ENCODE peak calls at places on chromosome 12, in eight cellular contexts. W is cardiac muscle cell, L is dorsolateral prefrontal cortex, U is fibroblast of the aortic adventitia, F is coronary artery, I is astrocyte of the spinal cord, X is choroid plexus epithelial cell, Z is heart left ventricle. V is an unnamed sample.
A peak's percentile ranks its signal among the peaks of the same experiment; 100 is the strongest.

GRCh38 chr12:3964404-3964803 is 91.2 kb upstream of the PARP11 start:
- DNase-seq in W (peak; percentile 5), L (no peak), U (no peak), F (no peak), I (no peak), X (no peak), Z (no peak), V (no peak)

GRCh38 chr12:110698171-110698902 is 9.4 kb upstream of the HVCN1 start:
- DNase-seq in W (peak; percentile 91), L (peak; percentile 48), U (peak; percentile 84), F (peak; percentile 85), I (peak; percentile 80), X (peak; percentile 95), Z (peak; percentile 80), V (peak; percentile 72)

GRCh38 chr12:106247731-106248176 is at the start of gene CKAP4:
- DNase-seq in W (peak; percentile 93), L (peak; percentile 78), U (peak; percentile 71), F (peak; percentile 90), I (peak; percentile 85), X (peak; percentile 85), Z (peak; percentile 87), V (no peak)

GRCh38 chr12:54300732-54301427 is at the start of gene NFE2:
- DNase-seq in W (peak; percentile 83), L (no peak), U (peak; percentile 65), F (no peak), I (peak; percentile 70), X (peak; percentile 74), Z (peak; percentile 39), V (no peak)

GRCh38 chr12:80509781-80510556 is 65.9 kb downstream of the PTPRQ start:
- DNase-seq in W (peak; percentile 16), L (no peak), U (peak; percentile 36), F (no peak), I (peak; percentile 82), X (peak; percentile 71), Z (no peak), V (peak; percentile 47)

GRCh38 chr12:108508243-108508642 is 6.8 kb upstream of the FICD start:
- DNase-seq in W (no peak), L (no peak), U (no peak), F (no peak), I (no peak), X (no peak), Z (no peak), V (no peak)

GRCh38 chr12:753401-754237 is 1.2 kb downstream of the WNK1 start:
- DNase-seq in W (peak; percentile 32), L (peak; percentile 61), U (peak; percentile 32), F (peak; percentile 84), I (peak; percentile 14), X (peak; percentile 31), Z (peak; percentile 54), V (no peak)

GRCh38 chr12:52741378-52742195 is 35.6 kb downstream of the KRT76 start:
- DNase-seq in W (peak; percentile 73), L (no peak), U (peak; percentile 61), F (no peak), I (peak; percentile 51), X (peak; percentile 61), Z (peak; percentile 45), V (peak; percentile 46)

GRCh38 chr12:96132819-96133218 is 61.4 kb upstream of the ELK3 start:
- DNase-seq in W (no peak), L (no peak), U (no peak), F (no peak), I (no peak), X (no peak), Z (no peak), V (no peak)

GRCh38 chr12:94263905-94264655 is 115.7 kb downstream of the PLXNC1 start:
- DNase-seq in W (peak; percentile 51), L (no peak), U (peak; percentile 11), F (no peak), I (peak; percentile 67), X (peak; percentile 84), Z (peak; percentile 30), V (no peak)

GRCh38 chr12:102811125-102811737 is 105.8 kb downstream of the PAH start:
- DNase-seq in W (peak; percentile 6), L (no peak), U (no peak), F (no peak), I (no peak), X (peak; percentile 33), Z (no peak), V (peak; percentile 15)

GRCh38 chr12:83856803-83857202 is 1055.8 kb downstream of the SLC6A15 start:
- DNase-seq in W (no peak), L (no peak), U (no peak), F (no peak), I (no peak), X (no peak), Z (no peak), V (no peak)

GRCh38 chr12:55843431-55843830 is 695 bp upstream of the MMP19 start:
- DNase-seq in W (no peak), L (no peak), U (no peak), F (no peak), I (no peak), X (no peak), Z (no peak), V (no peak)

GRCh38 chr12:87667378-87667777 is 361.8 kb downstream of the C12orf50 start:
- DNase-seq in W (peak; percentile 82), L (no peak), U (peak; percentile 90), F (no peak), I (peak; percentile 51), X (peak; percentile 88), Z (no peak), V (no peak)

GRCh38 chr12:66898700-66899469 is 220.0 kb upstream of the GRIP1 start:
- DNase-seq in W (no peak), L (no peak), U (no peak), F (no peak), I (no peak), X (no peak), Z (no peak), V (no peak)

GRCh38 chr12:92078167-92079053 is 67.2 kb downstream of the BTG1 start:
- DNase-seq in W (peak; percentile 91), L (no peak), U (peak; percentile 100), F (no peak), I (peak; percentile 97), X (peak; percentile 97), Z (no peak), V (no peak)

GRCh38 chr12:65275627-65276026 is 2.9 kb upstream of the MSRB3 start:
- DNase-seq in W (no peak), L (no peak), U (no peak), F (no peak), I (no peak), X (no peak), Z (no peak), V (no peak)

GRCh38 chr12:26425587-26426260 is 230.4 kb downstream of the SSPN start:
- DNase-seq in W (peak; percentile 43), L (no peak), U (peak; percentile 79), F (no peak), I (peak; percentile 56), X (peak; percentile 27), Z (no peak), V (no peak)

GRCh38 chr12:91892081-91892855 is 253.4 kb downstream of the BTG1 start:
- DNase-seq in W (no peak), L (no peak), U (no peak), F (no peak), I (no peak), X (no peak), Z (no peak), V (no peak)

GRCh38 chr12:64806593-64806992 is 17.9 kb upstream of the TBC1D30 start:
- DNase-seq in W (peak; percentile 64), L (no peak), U (no peak), F (no peak), I (peak; percentile 41), X (peak; percentile 78), Z (no peak), V (no peak)

GRCh38 chr12:28899951-28900350 is 249.1 kb upstream of the FAR2 start:
- DNase-seq in W (no peak), L (no peak), U (peak; percentile 84), F (no peak), I (peak; percentile 82), X (peak; percentile 83), Z (no peak), V (no peak)

GRCh38 chr12:23204933-23205778 is 580.2 kb downstream of the ETNK1 start:
- DNase-seq in W (peak; percentile 81), L (no peak), U (peak; percentile 80), F (no peak), I (peak; percentile 70), X (peak; percentile 86), Z (no peak), V (peak; percentile 23)

GRCh38 chr12:115898670-115899069 is 378.8 kb downstream of the MED13L start:
- DNase-seq in W (no peak), L (no peak), U (no peak), F (peak; percentile 49), I (no peak), X (peak; percentile 41), Z (no peak), V (no peak)
- TF ChIP-seq CTCF in W (no peak), L (no peak), U (no peak), F (no peak), I (peak; percentile 15), X (peak; percentile 57), Z (no peak), V (peak; percentile 6)

DNA sequence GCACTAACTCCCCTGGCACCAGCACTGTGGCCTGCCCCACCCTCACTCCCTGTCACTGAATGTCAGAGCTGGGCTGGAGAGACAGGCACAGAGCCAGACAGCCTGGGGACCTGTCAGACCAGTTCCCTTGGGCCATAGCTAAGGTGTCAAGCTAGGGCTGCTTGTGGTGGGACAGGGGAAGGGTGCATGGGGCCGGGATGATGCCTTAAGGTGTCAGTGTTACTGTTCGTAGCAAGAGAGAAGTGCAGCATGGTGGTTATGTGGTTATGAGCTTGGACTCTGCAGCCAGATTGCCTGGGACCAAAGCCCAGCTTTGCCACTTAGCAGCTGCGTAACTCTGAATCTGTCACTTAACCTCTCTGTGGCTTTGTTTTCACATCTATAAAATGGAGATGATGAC is 3.8 kb downstream of the RAPGEF3 start:
- DNase-seq in W (no peak), L (no peak), U (no peak), F (no peak), I (no peak), X (no peak), Z (peak; percentile 51), V (peak; percentile 77)
- H3K4me3 ChIP-seq in W (no peak overlapping the region), L (peak overlapping the region; percentile 75), U (no peak overlapping the region), F (peak overlapping the region; percentile 76), I (no peak overlapping the region), X (no peak overlapping the region), Z (no peak overlapping the region), V (no peak overlapping the region)

GRCh38 chr12:130014485-130014807 is 110.6 kb upstream of the TMEM132D start:
- DNase-seq in W (no peak), L (peak; percentile 58), U (no peak), F (no peak), I (no peak), X (no peak), Z (no peak), V (no peak)
- TF ChIP-seq CTCF in W (no peak), L (no peak), U (no peak), F (no peak), I (no peak), X (no peak), Z (no peak), V (peak; percentile 27)

GRCh38 chr12:46198913-46199312 is 69.9 kb downstream of the SLC38A1 start:
- DNase-seq in W (no peak), L (no peak), U (no peak), F (no peak), I (no peak), X (no peak), Z (no peak), V (no peak)

GRCh38 chr12:46201284-46201789 is 67.5 kb downstream of the SLC38A1 start:
- DNase-seq in W (no peak), L (no peak), U (no peak), F (no peak), I (no peak), X (no peak), Z (no peak), V (no peak)

GRCh38 chr12:46200551-46200950 is 68.3 kb downstream of the SLC38A1 start:
- DNase-seq in W (no peak), L (no peak), U (no peak), F (no peak), I (no peak), X (no peak), Z (no peak), V (no peak)

GRCh38 chr12:46197876-46198275 is 71.0 kb downstream of the SLC38A1 start:
- DNase-seq in W (no peak), L (no peak), U (no peak), F (no peak), I (no peak), X (no peak), Z (no peak), V (peak; percentile 85)
- H3K4me3 ChIP-seq in W (no peak overlapping the region), L (no peak overlapping the region), U (no peak overlapping the region), F (no peak overlapping the region), I (no peak overlapping the region), X (no peak overlapping the region), Z (no peak overlapping the region), V (no peak overlapping the region)